ENCODE peak calls at places on chromosomes 5 and 9, in eight cellular contexts. One of them, this sample, is unnamed.

GRCh38 chr5:115214541-115214940 is 44.8 kb upstream of the TRIM36 start:
- DNase-seq in cardiac muscle cell: no peak
- DNase-seq in mesothelial cell of epicardium: no peak
- DNase-seq in tibial nerve: no peak
- DNase-seq in suprapubic skin: no peak
- DNase-seq in endothelial cell: no peak
- DNase-seq in astrocyte: no peak
- DNase-seq in PC-3: no peak
- DNase-seq in this sample: no peak

GRCh38 chr5:17000296-17000939 is 64.3 kb upstream of the MYO10 start:
- DNase-seq in cardiac muscle cell: peak; percentile 95
- DNase-seq in mesothelial cell of epicardium: no peak
- DNase-seq in tibial nerve: no peak
- DNase-seq in suprapubic skin: no peak
- DNase-seq in endothelial cell: no peak
- DNase-seq in astrocyte: peak; percentile 99
- DNase-seq in PC-3: peak; percentile 99
- DNase-seq in this sample: no peak

GRCh38 chr9:135296783-135297715 is 182.5 kb upstream of the PPP1R26 start:
- DNase-seq in cardiac muscle cell: no peak
- DNase-seq in mesothelial cell of epicardium: no peak
- DNase-seq in tibial nerve: no peak
- DNase-seq in suprapubic skin: peak; percentile 40
- DNase-seq in endothelial cell: no peak
- DNase-seq in astrocyte: no peak
- DNase-seq in PC-3: no peak
- DNase-seq in this sample: no peak

GRCh38 chr9:99906403-99907207 is at the start of gene STX17:
- DNase-seq in cardiac muscle cell: peak; percentile 77
- DNase-seq in mesothelial cell of epicardium: peak; percentile 92
- DNase-seq in tibial nerve: peak; percentile 47
- DNase-seq in suprapubic skin: peak; percentile 87
- DNase-seq in endothelial cell: peak; percentile 85
- DNase-seq in astrocyte: peak; percentile 57
- DNase-seq in PC-3: peak; percentile 60
- DNase-seq in this sample: peak; percentile 81

GRCh38 chr5:78509884-78510769 is 138.4 kb downstream of the LHFPL2 start:
- DNase-seq in cardiac muscle cell: peak; percentile 44
- DNase-seq in mesothelial cell of epicardium: peak; percentile 55
- DNase-seq in tibial nerve: no peak
- DNase-seq in suprapubic skin: peak; percentile 83
- DNase-seq in endothelial cell: peak; percentile 47
- DNase-seq in astrocyte: no peak
- DNase-seq in PC-3: peak; percentile 55
- DNase-seq in this sample: peak; percentile 26

GRCh38 chr9:79655571-79655970 is 83.8 kb downstream of the TLE4 start:
- DNase-seq in cardiac muscle cell: no peak
- DNase-seq in mesothelial cell of epicardium: no peak
- DNase-seq in tibial nerve: no peak
- DNase-seq in suprapubic skin: no peak
- DNase-seq in endothelial cell: no peak
- DNase-seq in astrocyte: no peak
- DNase-seq in PC-3: no peak
- DNase-seq in this sample: no peak

GRCh38 chr5:149996186-149996890 is 4.1 kb downstream of the TIGD6 start:
- DNase-seq in cardiac muscle cell: no peak
- DNase-seq in mesothelial cell of epicardium: no peak
- DNase-seq in tibial nerve: no peak
- DNase-seq in suprapubic skin: no peak
- DNase-seq in endothelial cell: no peak
- DNase-seq in astrocyte: no peak
- DNase-seq in PC-3: no peak
- DNase-seq in this sample: no peak

GRCh38 chr9:129414377-129415021 is 206.4 kb downstream of the C9orf50 start:
- DNase-seq in cardiac muscle cell: peak; percentile 48
- DNase-seq in mesothelial cell of epicardium: no peak
- DNase-seq in tibial nerve: no peak
- DNase-seq in suprapubic skin: no peak
- DNase-seq in endothelial cell: no peak
- DNase-seq in astrocyte: peak; percentile 23
- DNase-seq in PC-3: no peak
- DNase-seq in this sample: no peak

GRCh38 chr9:129291041-129291501 is 113.0 kb upstream of the IER5L start:
- DNase-seq in cardiac muscle cell: no peak
- DNase-seq in mesothelial cell of epicardium: peak; percentile 33
- DNase-seq in tibial nerve: peak; percentile 10
- DNase-seq in suprapubic skin: peak; percentile 70
- DNase-seq in endothelial cell: no peak
- DNase-seq in astrocyte: no peak
- DNase-seq in PC-3: no peak
- DNase-seq in this sample: no peak

GRCh38 chr5:57777174-57777581 is 294.6 kb upstream of the ACTBL2 start:
- DNase-seq in cardiac muscle cell: no peak
- DNase-seq in mesothelial cell of epicardium: no peak
- DNase-seq in tibial nerve: no peak
- DNase-seq in suprapubic skin: no peak
- DNase-seq in endothelial cell: no peak
- DNase-seq in astrocyte: no peak
- DNase-seq in PC-3: peak; percentile 23
- DNase-seq in this sample: no peak

GRCh38 chr5:16457853-16458252 is 7.7 kb downstream of the ZNF622 start:
- DNase-seq in cardiac muscle cell: no peak
- DNase-seq in mesothelial cell of epicardium: no peak
- DNase-seq in tibial nerve: no peak
- DNase-seq in suprapubic skin: no peak
- DNase-seq in endothelial cell: no peak
- DNase-seq in astrocyte: peak; percentile 41
- DNase-seq in PC-3: no peak
- DNase-seq in this sample: no peak

GRCh38 chr5:43096916-43097315 is 23.8 kb upstream of the ZNF131 start:
- DNase-seq in cardiac muscle cell: peak; percentile 3
- DNase-seq in mesothelial cell of epicardium: no peak
- DNase-seq in tibial nerve: no peak
- DNase-seq in suprapubic skin: no peak
- DNase-seq in endothelial cell: no peak
- DNase-seq in astrocyte: no peak
- DNase-seq in PC-3: no peak
- DNase-seq in this sample: no peak

GRCh38 chr9:10612649-10613398 is at the start of gene PTPRD:
- DNase-seq in cardiac muscle cell: peak; percentile 32
- DNase-seq in mesothelial cell of epicardium: peak; percentile 74
- DNase-seq in tibial nerve: no peak
- DNase-seq in suprapubic skin: no peak
- DNase-seq in endothelial cell: peak; percentile 59
- DNase-seq in astrocyte: peak; percentile 24
- DNase-seq in PC-3: peak; percentile 77
- DNase-seq in this sample: no peak

GRCh38 chr5:65102826-65103673 is 334.3 kb downstream of the CWC27 start:
- DNase-seq in cardiac muscle cell: peak; percentile 77
- DNase-seq in mesothelial cell of epicardium: no peak
- DNase-seq in tibial nerve: peak; percentile 14
- DNase-seq in suprapubic skin: no peak
- DNase-seq in endothelial cell: peak; percentile 40
- DNase-seq in astrocyte: peak; percentile 62
- DNase-seq in PC-3: peak; percentile 41
- DNase-seq in this sample: peak; percentile 49

GRCh38 chr5:128662998-128663397 is 125.0 kb upstream of the FBN2 start:
- DNase-seq in cardiac muscle cell: no peak
- DNase-seq in mesothelial cell of epicardium: no peak
- DNase-seq in tibial nerve: no peak
- DNase-seq in suprapubic skin: no peak
- DNase-seq in endothelial cell: no peak
- DNase-seq in astrocyte: no peak
- DNase-seq in PC-3: no peak
- DNase-seq in this sample: no peak

GRCh38 chr9:130938652-130939404 is at the start of gene FIBCD1:
- DNase-seq in cardiac muscle cell: peak; percentile 38
- DNase-seq in mesothelial cell of epicardium: no peak
- DNase-seq in tibial nerve: no peak
- DNase-seq in suprapubic skin: no peak
- DNase-seq in endothelial cell: peak; percentile 39
- DNase-seq in astrocyte: peak; percentile 18
- DNase-seq in PC-3: peak; percentile 40
- DNase-seq in this sample: no peak

GRCh38 chr9:94818196-94818541 is 91.7 kb downstream of the AOPEP start:
- DNase-seq in cardiac muscle cell: no peak
- DNase-seq in mesothelial cell of epicardium: no peak
- DNase-seq in tibial nerve: no peak
- DNase-seq in suprapubic skin: no peak
- DNase-seq in endothelial cell: no peak
- DNase-seq in astrocyte: peak; percentile 51
- DNase-seq in PC-3: peak; percentile 88
- DNase-seq in this sample: no peak

GRCh38 chr9:21252727-21253547 is 13.1 kb upstream of the IFNA14 start:
- DNase-seq in cardiac muscle cell: peak; percentile 57
- DNase-seq in mesothelial cell of epicardium: no peak
- DNase-seq in tibial nerve: no peak
- DNase-seq in suprapubic skin: no peak
- DNase-seq in endothelial cell: peak; percentile 50
- DNase-seq in astrocyte: peak; percentile 16
- DNase-seq in PC-3: peak; percentile 44
- DNase-seq in this sample: no peak

GRCh38 chr9:133472277-133472645 is 6.6 kb downstream of the SLC2A6 start:
- DNase-seq in cardiac muscle cell: no peak
- DNase-seq in mesothelial cell of epicardium: no peak
- DNase-seq in tibial nerve: no peak
- DNase-seq in suprapubic skin: no peak
- DNase-seq in endothelial cell: no peak
- DNase-seq in astrocyte: no peak
- DNase-seq in PC-3: no peak
- DNase-seq in this sample: no peak

GRCh38 chr9:34994429-34995287 is 5.1 kb downstream of the DNAJB5 start:
- DNase-seq in cardiac muscle cell: peak; percentile 68
- DNase-seq in mesothelial cell of epicardium: no peak
- DNase-seq in tibial nerve: no peak
- DNase-seq in suprapubic skin: no peak
- DNase-seq in endothelial cell: peak; percentile 57
- DNase-seq in astrocyte: peak; percentile 36
- DNase-seq in PC-3: peak; percentile 63
- DNase-seq in this sample: no peak
- TF ChIP-seq CTCF in cardiac muscle cell: peak; percentile 71
- TF ChIP-seq CTCF in mesothelial cell of epicardium: peak; percentile 56
- TF ChIP-seq CTCF in tibial nerve: peak; percentile 52
- TF ChIP-seq CTCF in suprapubic skin: no peak
- TF ChIP-seq CTCF in endothelial cell: peak; percentile 70
- TF ChIP-seq CTCF in astrocyte: peak; percentile 65
- TF ChIP-seq CTCF in PC-3: peak; percentile 70
- TF ChIP-seq CTCF in this sample: no peak

GRCh38 chr9:97284798-97285197 is 22.7 kb upstream of the CCDC180 start:
- DNase-seq in cardiac muscle cell: no peak
- DNase-seq in mesothelial cell of epicardium: no peak
- DNase-seq in tibial nerve: no peak
- DNase-seq in suprapubic skin: no peak
- DNase-seq in endothelial cell: no peak
- DNase-seq in astrocyte: no peak
- DNase-seq in PC-3: no peak
- DNase-seq in this sample: no peak
- TF ChIP-seq CTCF in cardiac muscle cell: no peak
- TF ChIP-seq CTCF in mesothelial cell of epicardium: peak; percentile 50
- TF ChIP-seq CTCF in tibial nerve: no peak
- TF ChIP-seq CTCF in suprapubic skin: no peak
- TF ChIP-seq CTCF in endothelial cell: no peak
- TF ChIP-seq CTCF in astrocyte: no peak
- TF ChIP-seq CTCF in PC-3: no peak
- TF ChIP-seq CTCF in this sample: no peak

DNA sequence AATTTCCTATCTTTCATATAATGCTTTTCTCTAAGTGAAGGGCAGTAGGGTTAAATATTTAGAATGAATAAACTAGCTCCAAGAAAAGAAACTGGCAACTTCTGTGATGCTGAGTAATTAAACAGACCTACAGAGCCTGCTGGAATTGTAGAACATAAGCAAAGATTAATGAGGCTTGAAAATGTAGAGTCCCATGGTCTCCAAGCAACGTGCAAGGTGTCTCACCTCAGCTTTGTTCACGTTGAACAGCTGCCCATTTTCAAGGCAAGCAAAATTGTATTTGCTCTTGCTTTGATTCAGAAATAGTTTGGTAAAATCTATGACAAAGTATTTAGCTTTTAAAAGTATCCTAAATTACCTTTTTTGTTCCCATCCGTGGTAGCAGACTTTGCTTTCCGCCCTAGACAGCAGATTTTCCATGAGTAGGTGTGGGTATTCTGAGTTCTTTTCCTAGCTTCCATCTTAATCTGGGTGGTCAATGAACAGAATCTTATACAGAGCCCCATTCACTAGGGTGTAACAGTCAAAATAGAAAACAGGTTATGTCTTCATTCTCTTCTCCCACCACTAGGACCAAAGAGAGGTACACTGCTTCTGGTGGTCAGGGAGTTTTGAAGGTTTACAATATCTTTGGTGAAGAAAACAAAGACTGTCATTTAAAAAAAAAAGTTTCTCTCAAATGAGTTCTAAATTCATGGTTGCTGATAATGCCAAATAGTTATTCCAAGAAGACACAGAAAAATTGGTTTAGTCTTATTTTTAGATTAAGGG is 52.1 kb upstream of the TYRP1 start:
- DNase-seq in cardiac muscle cell: no peak
- DNase-seq in mesothelial cell of epicardium: no peak
- DNase-seq in tibial nerve: no peak
- DNase-seq in suprapubic skin: no peak
- DNase-seq in endothelial cell: no peak
- DNase-seq in astrocyte: no peak
- DNase-seq in PC-3: no peak
- DNase-seq in this sample: no peak
- TF ChIP-seq CTCF in cardiac muscle cell: no peak
- TF ChIP-seq CTCF in mesothelial cell of epicardium: no peak
- TF ChIP-seq CTCF in tibial nerve: no peak
- TF ChIP-seq CTCF in suprapubic skin: no peak
- TF ChIP-seq CTCF in endothelial cell: peak; percentile 29
- TF ChIP-seq CTCF in astrocyte: no peak
- TF ChIP-seq CTCF in PC-3: no peak
- TF ChIP-seq CTCF in this sample: no peak

DNA sequence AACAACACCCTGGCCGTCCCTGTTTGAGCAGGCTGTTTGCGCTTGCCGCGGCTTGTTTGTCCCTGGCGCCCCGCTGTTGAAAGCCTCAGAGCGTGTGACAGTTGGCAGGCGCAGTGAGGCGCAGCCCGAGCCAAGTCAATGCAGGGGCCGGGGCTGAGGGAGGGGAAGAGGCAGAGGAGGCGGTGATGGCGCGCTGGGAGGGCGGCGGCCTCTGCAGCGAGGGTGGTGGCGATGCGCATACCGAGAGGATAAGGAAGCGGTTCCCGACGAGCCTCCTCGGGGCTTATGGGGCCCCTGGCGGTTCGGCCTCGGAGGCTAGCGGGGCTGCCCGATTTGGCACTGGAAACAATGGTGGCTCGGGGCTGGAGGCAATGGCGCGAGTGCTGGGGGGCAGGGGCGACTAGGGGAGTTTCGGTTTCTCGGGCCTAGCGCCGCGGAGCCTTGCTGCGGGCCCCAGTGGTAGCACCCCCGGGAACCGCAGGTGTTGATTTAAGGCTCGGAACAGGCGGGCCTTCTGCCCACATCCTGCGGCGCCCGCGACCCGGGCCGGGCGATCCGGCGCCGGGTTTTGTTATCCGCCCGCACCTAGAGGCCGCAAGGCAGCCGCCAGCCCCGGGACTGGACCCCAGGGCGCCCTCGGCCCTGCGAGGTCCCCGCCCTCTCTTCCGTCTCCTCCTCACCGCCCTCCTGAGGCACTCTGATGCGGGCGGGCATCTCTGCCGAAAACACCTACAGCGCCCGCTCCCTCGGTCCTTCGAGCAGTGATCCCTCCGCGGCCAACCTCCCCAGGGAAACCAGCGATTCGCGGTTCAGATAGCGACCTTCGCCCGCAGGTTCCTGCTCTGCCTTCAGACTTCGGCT is 955 bp upstream of the LNPEP start:
- DNase-seq in cardiac muscle cell: peak; percentile 97
- DNase-seq in mesothelial cell of epicardium: peak; percentile 90
- DNase-seq in tibial nerve: peak; percentile 80
- DNase-seq in suprapubic skin: peak; percentile 95
- DNase-seq in endothelial cell: peak; percentile 87
- DNase-seq in astrocyte: peak; percentile 91
- DNase-seq in PC-3: peak; percentile 97
- DNase-seq in this sample: peak; percentile 96
- TF ChIP-seq CTCF in cardiac muscle cell: no peak
- TF ChIP-seq CTCF in mesothelial cell of epicardium: no peak
- TF ChIP-seq CTCF in tibial nerve: peak; percentile 57
- TF ChIP-seq CTCF in suprapubic skin: no peak
- TF ChIP-seq CTCF in endothelial cell: no peak
- TF ChIP-seq CTCF in astrocyte: no peak
- TF ChIP-seq CTCF in PC-3: no peak
- TF ChIP-seq CTCF in this sample: no peak